ENCODE peak calls at places on chromosome 12, in eight cellular contexts. One of them, this sample, is unnamed.

GRCh38 chr12:107134558-107134957 is 41.2 kb upstream of the CRY1 start:
- DNase-seq in lower lobe of right lung: no peak
- DNase-seq in IMR-90: no peak
- DNase-seq in mesothelial cell of epicardium: no peak
- DNase-seq in uterus: no peak
- DNase-seq in esophagus squamous epithelium: no peak
- DNase-seq in PC-9: no peak
- DNase-seq in upper lobe of right lung: no peak
- DNase-seq in this sample: peak; percentile 21

GRCh38 chr12:75908961-75909699 is 122.4 kb downstream of the PHLDA1 start:
- DNase-seq in lower lobe of right lung: peak; percentile 54
- DNase-seq in esophagus squamous epithelium: no peak
- DNase-seq in mesothelial cell of epicardium: no peak
- DNase-seq in uterus: peak; percentile 41
- DNase-seq in upper lobe of right lung: no peak
- DNase-seq in PC-9: no peak
- DNase-seq in IMR-90: peak; percentile 82
- DNase-seq in this sample: no peak

GRCh38 chr12:55842681-55843429 is at the start of gene MMP19:
- DNase-seq in PC-9: no peak
- DNase-seq in upper lobe of right lung: no peak
- DNase-seq in IMR-90: peak; percentile 82
- DNase-seq in esophagus squamous epithelium: no peak
- DNase-seq in uterus: peak; percentile 70
- DNase-seq in lower lobe of right lung: no peak
- DNase-seq in mesothelial cell of epicardium: no peak
- DNase-seq in this sample: no peak

GRCh38 chr12:32679910-32680217 is 763 bp downstream of the DNM1L start:
- DNase-seq in uterus: no peak
- DNase-seq in IMR-90: no peak
- DNase-seq in esophagus squamous epithelium: no peak
- DNase-seq in lower lobe of right lung: no peak
- DNase-seq in mesothelial cell of epicardium: no peak
- DNase-seq in PC-9: no peak
- DNase-seq in upper lobe of right lung: no peak
- DNase-seq in this sample: no peak

GRCh38 chr12:89138048-89138852 is 214.1 kb downstream of the DUSP6 start:
- DNase-seq in upper lobe of right lung: no peak
- DNase-seq in uterus: no peak
- DNase-seq in lower lobe of right lung: no peak
- DNase-seq in IMR-90: peak; percentile 43
- DNase-seq in PC-9: no peak
- DNase-seq in mesothelial cell of epicardium: no peak
- DNase-seq in esophagus squamous epithelium: no peak
- DNase-seq in this sample: no peak

GRCh38 chr12:9651265-9651729 is 18.2 kb upstream of the CLEC2D start:
- DNase-seq in esophagus squamous epithelium: no peak
- DNase-seq in IMR-90: peak; percentile 67
- DNase-seq in upper lobe of right lung: no peak
- DNase-seq in PC-9: no peak
- DNase-seq in mesothelial cell of epicardium: no peak
- DNase-seq in uterus: no peak
- DNase-seq in lower lobe of right lung: no peak
- DNase-seq in this sample: no peak

GRCh38 chr12:77087427-77087826 is 22.1 kb upstream of the E2F7 start:
- DNase-seq in mesothelial cell of epicardium: no peak
- DNase-seq in PC-9: no peak
- DNase-seq in esophagus squamous epithelium: no peak
- DNase-seq in IMR-90: peak; percentile 95
- DNase-seq in lower lobe of right lung: no peak
- DNase-seq in upper lobe of right lung: no peak
- DNase-seq in uterus: no peak
- DNase-seq in this sample: no peak

GRCh38 chr12:107670999-107671643 is 14.5 kb upstream of the PWP1 start:
- DNase-seq in upper lobe of right lung: no peak
- DNase-seq in esophagus squamous epithelium: no peak
- DNase-seq in IMR-90: peak; percentile 7
- DNase-seq in uterus: no peak
- DNase-seq in lower lobe of right lung: no peak
- DNase-seq in PC-9: no peak
- DNase-seq in mesothelial cell of epicardium: no peak
- DNase-seq in this sample: peak; percentile 38

GRCh38 chr12:45220961-45221360 is 5.1 kb downstream of the ANO6 start:
- DNase-seq in mesothelial cell of epicardium: no peak
- DNase-seq in PC-9: no peak
- DNase-seq in uterus: no peak
- DNase-seq in lower lobe of right lung: no peak
- DNase-seq in IMR-90: no peak
- DNase-seq in esophagus squamous epithelium: no peak
- DNase-seq in upper lobe of right lung: no peak
- DNase-seq in this sample: no peak

GRCh38 chr12:131642101-131642540 is 68.8 kb upstream of the SFSWAP start:
- DNase-seq in upper lobe of right lung: no peak
- DNase-seq in esophagus squamous epithelium: no peak
- DNase-seq in lower lobe of right lung: no peak
- DNase-seq in PC-9: no peak
- DNase-seq in uterus: no peak
- DNase-seq in IMR-90: no peak
- DNase-seq in mesothelial cell of epicardium: no peak
- DNase-seq in this sample: no peak

GRCh38 chr12:19894049-19894448 is 454.8 kb downstream of the AEBP2 start:
- DNase-seq in uterus: no peak
- DNase-seq in IMR-90: peak; percentile 31
- DNase-seq in esophagus squamous epithelium: no peak
- DNase-seq in mesothelial cell of epicardium: no peak
- DNase-seq in PC-9: no peak
- DNase-seq in lower lobe of right lung: no peak
- DNase-seq in upper lobe of right lung: no peak
- DNase-seq in this sample: no peak

GRCh38 chr12:2352203-2352602 is 299.4 kb downstream of the CACNA1C start:
- DNase-seq in mesothelial cell of epicardium: no peak
- DNase-seq in esophagus squamous epithelium: no peak
- DNase-seq in lower lobe of right lung: no peak
- DNase-seq in PC-9: no peak
- DNase-seq in uterus: no peak
- DNase-seq in IMR-90: no peak
- DNase-seq in upper lobe of right lung: no peak
- DNase-seq in this sample: no peak

GRCh38 chr12:109115758-109116610 is at the start of gene ACACB:
- DNase-seq in IMR-90: no peak
- DNase-seq in PC-9: no peak
- DNase-seq in mesothelial cell of epicardium: no peak
- DNase-seq in uterus: peak; percentile 34
- DNase-seq in lower lobe of right lung: peak; percentile 79
- DNase-seq in upper lobe of right lung: peak; percentile 83
- DNase-seq in esophagus squamous epithelium: no peak
- DNase-seq in this sample: no peak

GRCh38 chr12:109827566-109828550 is 5.3 kb downstream of the TRPV4 start:
- DNase-seq in PC-9: no peak
- DNase-seq in upper lobe of right lung: peak; percentile 85
- DNase-seq in lower lobe of right lung: peak; percentile 88
- DNase-seq in uterus: no peak
- DNase-seq in esophagus squamous epithelium: no peak
- DNase-seq in mesothelial cell of epicardium: no peak
- DNase-seq in IMR-90: no peak
- DNase-seq in this sample: peak; percentile 43

GRCh38 chr12:132602578-132603239 is 7.7 kb downstream of the LRCOL1 start:
- DNase-seq in IMR-90: no peak
- DNase-seq in upper lobe of right lung: no peak
- DNase-seq in PC-9: no peak
- DNase-seq in esophagus squamous epithelium: no peak
- DNase-seq in lower lobe of right lung: peak; percentile 45
- DNase-seq in mesothelial cell of epicardium: no peak
- DNase-seq in uterus: no peak
- DNase-seq in this sample: no peak

GRCh38 chr12:53804429-53804828 is 52.6 kb upstream of the CISTR start:
- DNase-seq in upper lobe of right lung: no peak
- DNase-seq in lower lobe of right lung: no peak
- DNase-seq in esophagus squamous epithelium: no peak
- DNase-seq in uterus: no peak
- DNase-seq in mesothelial cell of epicardium: no peak
- DNase-seq in IMR-90: no peak
- DNase-seq in PC-9: peak; percentile 76
- DNase-seq in this sample: peak; percentile 73

GRCh38 chr12:124388679-124389536 is 94.0 kb downstream of the RFLNA start:
- DNase-seq in upper lobe of right lung: peak; percentile 92
- DNase-seq in PC-9: peak; percentile 88
- DNase-seq in esophagus squamous epithelium: no peak
- DNase-seq in mesothelial cell of epicardium: peak; percentile 61
- DNase-seq in lower lobe of right lung: peak; percentile 89
- DNase-seq in IMR-90: peak; percentile 85
- DNase-seq in uterus: peak; percentile 89
- DNase-seq in this sample: no peak

GRCh38 chr12:63894132-63894531 is 49.6 kb downstream of the SRGAP1 start:
- DNase-seq in esophagus squamous epithelium: no peak
- DNase-seq in upper lobe of right lung: no peak
- DNase-seq in PC-9: no peak
- DNase-seq in IMR-90: no peak
- DNase-seq in uterus: no peak
- DNase-seq in mesothelial cell of epicardium: no peak
- DNase-seq in lower lobe of right lung: no peak
- DNase-seq in this sample: no peak

GRCh38 chr12:95408201-95408600 is 65.8 kb upstream of the METAP2 start:
- DNase-seq in uterus: no peak
- DNase-seq in PC-9: no peak
- DNase-seq in upper lobe of right lung: no peak
- DNase-seq in IMR-90: no peak
- DNase-seq in esophagus squamous epithelium: no peak
- DNase-seq in lower lobe of right lung: no peak
- DNase-seq in mesothelial cell of epicardium: no peak
- DNase-seq in this sample: no peak

GRCh38 chr12:68899251-68899771 is 33.7 kb downstream of the CPM start:
- DNase-seq in esophagus squamous epithelium: no peak
- DNase-seq in IMR-90: peak; percentile 59
- DNase-seq in upper lobe of right lung: peak; percentile 69
- DNase-seq in uterus: no peak
- DNase-seq in PC-9: no peak
- DNase-seq in mesothelial cell of epicardium: no peak
- DNase-seq in lower lobe of right lung: peak; percentile 49
- DNase-seq in this sample: peak; percentile 79

GRCh38 chr12:129594098-129594497 is 309.7 kb downstream of the TMEM132D start:
- DNase-seq in PC-9: no peak
- DNase-seq in esophagus squamous epithelium: no peak
- DNase-seq in mesothelial cell of epicardium: no peak
- DNase-seq in IMR-90: no peak
- DNase-seq in lower lobe of right lung: no peak
- DNase-seq in upper lobe of right lung: no peak
- DNase-seq in uterus: no peak
- DNase-seq in this sample: no peak

GRCh38 chr12:94179723-94180122 is 31.3 kb downstream of the PLXNC1 start:
- DNase-seq in mesothelial cell of epicardium: no peak
- DNase-seq in esophagus squamous epithelium: no peak
- DNase-seq in uterus: no peak
- DNase-seq in IMR-90: no peak
- DNase-seq in PC-9: no peak
- DNase-seq in upper lobe of right lung: no peak
- DNase-seq in lower lobe of right lung: no peak
- DNase-seq in this sample: no peak

GRCh38 chr12:94175763-94176660 is 27.6 kb downstream of the PLXNC1 start:
- DNase-seq in lower lobe of right lung: no peak
- DNase-seq in esophagus squamous epithelium: no peak
- DNase-seq in IMR-90: peak; percentile 36
- DNase-seq in uterus: no peak
- DNase-seq in PC-9: no peak
- DNase-seq in upper lobe of right lung: no peak
- DNase-seq in mesothelial cell of epicardium: no peak
- DNase-seq in this sample: no peak

GRCh38 chr12:94180558-94181296 is 32.4 kb downstream of the PLXNC1 start:
- DNase-seq in mesothelial cell of epicardium: no peak
- DNase-seq in esophagus squamous epithelium: no peak
- DNase-seq in lower lobe of right lung: no peak
- DNase-seq in upper lobe of right lung: no peak
- DNase-seq in IMR-90: no peak
- DNase-seq in uterus: no peak
- DNase-seq in PC-9: no peak
- DNase-seq in this sample: no peak

GRCh38 chr12:94178054-94178453 is 29.7 kb downstream of the PLXNC1 start:
- DNase-seq in mesothelial cell of epicardium: no peak
- DNase-seq in lower lobe of right lung: no peak
- DNase-seq in esophagus squamous epithelium: no peak
- DNase-seq in uterus: no peak
- DNase-seq in upper lobe of right lung: no peak
- DNase-seq in IMR-90: no peak
- DNase-seq in PC-9: no peak
- DNase-seq in this sample: no peak

DNA sequence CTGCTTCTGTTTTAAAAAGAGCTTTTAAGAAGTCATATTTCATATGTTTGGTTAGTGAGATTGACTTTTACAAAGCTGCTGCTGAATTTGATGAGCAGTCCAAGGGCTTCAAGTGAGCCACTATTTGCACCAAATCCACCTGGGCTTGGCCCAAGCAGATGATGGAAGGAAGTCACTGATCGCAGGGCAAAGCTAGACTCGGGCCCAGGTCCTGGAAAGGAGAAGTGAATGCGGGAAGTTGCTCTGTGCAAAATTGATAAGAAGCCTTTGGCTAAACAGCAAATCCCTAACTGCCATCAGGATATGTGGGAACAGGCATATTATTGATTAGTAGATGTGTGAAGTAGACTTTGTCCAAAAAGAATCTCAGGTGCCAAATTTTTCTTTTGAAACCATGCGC is 30.5 kb downstream of the PLXNC1 start:
- DNase-seq in PC-9: no peak
- DNase-seq in lower lobe of right lung: no peak
- DNase-seq in esophagus squamous epithelium: no peak
- DNase-seq in uterus: no peak
- DNase-seq in upper lobe of right lung: no peak
- DNase-seq in IMR-90: no peak
- DNase-seq in mesothelial cell of epicardium: no peak
- DNase-seq in this sample: no peak
- TF ChIP-seq CTCF in PC-9: no peak
- TF ChIP-seq CTCF in lower lobe of right lung: no peak
- TF ChIP-seq CTCF in esophagus squamous epithelium: no peak
- TF ChIP-seq CTCF in uterus: no peak
- TF ChIP-seq CTCF in upper lobe of right lung: no peak
- TF ChIP-seq CTCF in IMR-90: no peak
- TF ChIP-seq CTCF in mesothelial cell of epicardium: no peak
- TF ChIP-seq CTCF in this sample: no peak

GRCh38 chr12:6273209-6273928 is 37.1 kb upstream of the PLEKHG6 start:
- DNase-seq in PC-9: no peak
- DNase-seq in uterus: no peak
- DNase-seq in mesothelial cell of epicardium: no peak
- DNase-seq in lower lobe of right lung: peak; percentile 41
- DNase-seq in IMR-90: no peak
- DNase-seq in upper lobe of right lung: no peak
- DNase-seq in esophagus squamous epithelium: no peak
- DNase-seq in this sample: no peak
- TF ChIP-seq CTCF in PC-9: no peak
- TF ChIP-seq CTCF in uterus: no peak
- TF ChIP-seq CTCF in mesothelial cell of epicardium: no peak
- TF ChIP-seq CTCF in lower lobe of right lung: no peak
- TF ChIP-seq CTCF in IMR-90: no peak
- TF ChIP-seq CTCF in upper lobe of right lung: no peak
- TF ChIP-seq CTCF in esophagus squamous epithelium: no peak
- TF ChIP-seq CTCF in this sample: no peak

GRCh38 chr12:18320036-18320617 is 58.8 kb downstream of the PIK3C2G start:
- DNase-seq in esophagus squamous epithelium: no peak
- DNase-seq in upper lobe of right lung: no peak
- DNase-seq in uterus: no peak
- DNase-seq in IMR-90: peak; percentile 69
- DNase-seq in lower lobe of right lung: no peak
- DNase-seq in mesothelial cell of epicardium: no peak
- DNase-seq in PC-9: peak; percentile 50
- DNase-seq in this sample: peak; percentile 71
- TF ChIP-seq CTCF in esophagus squamous epithelium: peak; percentile 49
- TF ChIP-seq CTCF in upper lobe of right lung: peak; percentile 48
- TF ChIP-seq CTCF in uterus: peak; percentile 24
- TF ChIP-seq CTCF in IMR-90: peak; percentile 40
- TF ChIP-seq CTCF in lower lobe of right lung: peak; percentile 38
- TF ChIP-seq CTCF in mesothelial cell of epicardium: peak; percentile 59
- TF ChIP-seq CTCF in PC-9: peak; percentile 59
- TF ChIP-seq CTCF in this sample: peak; percentile 51

GRCh38 chr12:23944067-23944466 is 5.4 kb downstream of the SOX5 start:
- DNase-seq in lower lobe of right lung: no peak
- DNase-seq in IMR-90: no peak
- DNase-seq in mesothelial cell of epicardium: no peak
- DNase-seq in PC-9: no peak
- DNase-seq in uterus: no peak
- DNase-seq in esophagus squamous epithelium: no peak
- DNase-seq in upper lobe of right lung: no peak
- DNase-seq in this sample: no peak
- TF ChIP-seq CTCF in lower lobe of right lung: no peak
- TF ChIP-seq CTCF in IMR-90: no peak
- TF ChIP-seq CTCF in mesothelial cell of epicardium: no peak
- TF ChIP-seq CTCF in PC-9: no peak
- TF ChIP-seq CTCF in uterus: no peak
- TF ChIP-seq CTCF in esophagus squamous epithelium: no peak
- TF ChIP-seq CTCF in upper lobe of right lung: no peak
- TF ChIP-seq CTCF in this sample: no peak

This sample was measured in Calu3.